ENCODE peak calls at places on chromosomes 4 and X, in six cellular contexts. E, Q, H, O, X and C are unnamed samples.

GRCh38 chrX:100829730-100830129 is 9.5 kb downstream of the CSTF2 start:
- DNase-seq in H (peak), E (peak), X (no peak), O (no peak), Q (no peak), C (no peak)

GRCh38 chr4:85243857-85244256 is 231.1 kb upstream of the ARHGAP24 start:
- DNase-seq in X (no peak), O (no peak), H (peak), Q (no peak), E (no peak), C (no peak)

GRCh38 chr4:8468746-8469535 is 28.4 kb downstream of the TRMT44 start:
- DNase-seq in H (peak), O (peak), E (peak), X (peak), Q (peak), C (peak)

GRCh38 chr4:52843958-52844357 is 18.2 kb upstream of the RASL11B start:
- DNase-seq in O (no peak), Q (no peak), H (no peak), E (no peak), X (no peak), C (no peak)

GRCh38 chrX:30592846-30593245 is 15.3 kb upstream of the TASL start:
- DNase-seq in O (no peak), H (no peak), Q (no peak), X (no peak), E (no peak), C (no peak)

GRCh38 chrX:2965965-2966364 is 36.8 kb upstream of the ARSD start:
- DNase-seq in O (no peak), H (peak), Q (no peak), X (no peak), E (no peak), C (no peak)

GRCh38 chr4:104930298-104930697 is 216.4 kb upstream of the TET2 start:
- DNase-seq in X (no peak), Q (peak), H (no peak), E (no peak), O (no peak), C (no peak)

GRCh38 chr4:55851885-55852284 is 1.6 kb upstream of the EXOC1 start:
- DNase-seq in H (peak), E (no peak), X (no peak), Q (no peak), O (no peak), C (no peak)

GRCh38 chrX:154802838-154803410 is 2.4 kb downstream of the MPP1 start:
- DNase-seq in E (no peak), X (no peak), O (no peak), Q (no peak), H (no peak), C (no peak)

GRCh38 chr4:173332963-173333657 is 1.0 kb downstream of the HMGB2 start:
- DNase-seq in X (no peak), H (peak), O (no peak), Q (no peak), E (no peak), C (no peak)

GRCh38 chr4:15361529-15361928 is 66.3 kb upstream of the C1QTNF7 start:
- DNase-seq in Q (no peak), H (no peak), O (no peak), X (no peak), E (no peak), C (no peak)

GRCh38 chr4:9889306-9889705 is 107.9 kb downstream of the DRD5 start:
- DNase-seq in X (no peak), E (no peak), H (no peak), O (no peak), Q (no peak), C (no peak)

GRCh38 chr4:7151668-7152227 is 40.6 kb upstream of the SORCS2 start:
- DNase-seq in E (no peak), X (no peak), H (no peak), O (no peak), Q (no peak), C (no peak)
- TF ChIP-seq CTCF in E (no peak), X (no peak), H (peak), O (no peak), Q (peak), C (no peak)

GRCh38 chrX:152926279-152926678 is 28.4 kb downstream of the ZNF185 start:
- DNase-seq in Q (no peak), X (no peak), O (peak), H (peak), E (peak), C (no peak)
- TF ChIP-seq CTCF in Q (peak), X (no peak), O (peak), H (peak), E (peak), C (no peak)

GRCh38 chr4:17785858-17786257 is 4.4 kb upstream of the FAM184B start:
- DNase-seq in X (no peak), Q (no peak), O (no peak), E (no peak), H (no peak), C (no peak)

GRCh38 chr4:17786567-17786966 is 5.1 kb upstream of the FAM184B start:
- DNase-seq in E (no peak), H (no peak), X (no peak), Q (no peak), O (no peak), C (no peak)

GRCh38 chr4:17781831-17782287 is 438 bp upstream of the FAM184B start:
- DNase-seq in E (no peak), O (no peak), H (no peak), X (no peak), Q (no peak), C (no peak)

GRCh38 chr4:17788956-17789355 is 7.5 kb upstream of the FAM184B start:
- DNase-seq in X (no peak), Q (no peak), H (no peak), E (no peak), O (no peak), C (no peak)

GRCh38 chr4:17787315-17787714 is 5.9 kb upstream of the FAM184B start:
- DNase-seq in H (peak), O (no peak), E (no peak), Q (no peak), X (no peak), C (no peak)
- TF ChIP-seq CTCF in H (no peak), O (no peak), E (no peak), Q (no peak), X (no peak), C (no peak)

GRCh38 chr4:138938371-138938699 is 77.2 kb upstream of the NOCT start:
- DNase-seq in O (no peak), H (peak), X (no peak), Q (no peak), E (peak), C (no peak)
- TF ChIP-seq CTCF in O (peak), H (peak), X (no peak), Q (peak), E (peak), C (peak)

DNA sequence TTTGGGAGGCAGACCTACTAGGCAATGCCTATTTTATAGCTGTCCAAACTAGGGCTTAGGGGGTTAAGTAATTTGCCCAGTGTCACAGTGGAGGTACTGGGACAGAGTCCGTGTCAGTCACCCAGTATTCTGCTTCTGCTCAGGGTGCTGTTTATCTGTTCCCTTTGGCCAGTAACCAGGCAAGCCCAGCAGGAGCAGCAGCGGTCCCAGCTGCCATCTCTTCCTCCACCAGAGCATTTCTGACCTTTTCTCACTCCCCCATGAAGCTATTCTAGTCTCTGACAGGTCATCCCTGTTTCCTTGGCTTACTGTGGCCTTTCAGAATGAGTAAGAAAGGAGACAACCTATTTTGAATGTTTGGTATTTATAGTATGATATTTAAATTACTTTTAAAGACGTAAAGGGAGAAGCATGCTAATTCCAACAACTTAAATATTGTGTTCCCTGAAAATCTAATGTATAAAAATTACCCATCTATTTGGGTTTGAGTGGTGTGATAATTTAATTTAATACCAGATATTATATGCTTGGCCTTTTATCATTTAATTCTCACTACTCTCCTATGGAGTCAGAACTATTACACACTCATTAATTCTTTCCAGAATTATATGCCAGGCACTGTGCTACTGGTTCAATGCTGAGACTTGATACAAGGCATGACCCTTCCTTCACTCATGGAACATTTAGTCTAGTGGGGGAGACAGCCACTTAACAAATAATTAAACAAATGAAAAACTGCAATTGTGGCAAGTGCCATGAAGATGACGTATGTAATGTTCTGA is 60.6 kb downstream of the RPS6KA3 start:
- DNase-seq in E (no peak), X (no peak), H (no peak), O (no peak), Q (no peak), C (no peak)
- TF ChIP-seq CTCF in E (no peak), X (no peak), H (no peak), O (no peak), Q (no peak), C (no peak)

GRCh38 chrX:11540532-11541377 is 125.0 kb downstream of the ARHGAP6 start:
- DNase-seq in O (no peak), X (no peak), E (peak), Q (no peak), H (no peak), C (no peak)

GRCh38 chrX:11541510-11541909 is 124.2 kb downstream of the ARHGAP6 start:
- DNase-seq in O (no peak), H (peak), E (peak), Q (no peak), X (no peak), C (no peak)

GRCh38 chrX:11546917-11547316 is 118.8 kb downstream of the ARHGAP6 start:
- DNase-seq in X (no peak), Q (no peak), O (no peak), E (no peak), H (no peak), C (no peak)

DNA sequence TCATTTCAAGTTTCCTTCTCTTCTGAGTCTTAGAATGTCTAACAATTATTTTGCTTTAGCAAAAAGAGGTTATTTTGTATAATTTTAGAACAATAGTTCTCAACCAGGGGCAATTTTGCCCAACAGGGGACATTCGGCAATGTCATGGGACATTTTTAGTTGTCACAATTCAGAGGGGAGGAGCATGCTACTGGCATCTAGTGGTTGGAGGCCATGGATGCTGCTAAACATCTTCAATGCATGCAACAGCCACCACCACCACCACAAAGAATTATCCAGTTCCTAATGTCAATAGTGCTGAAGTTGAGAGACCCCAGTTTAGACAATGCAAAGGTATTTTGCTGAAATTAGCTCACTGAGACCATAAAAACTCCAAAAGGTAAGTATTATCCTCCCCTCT is 122.5 kb downstream of the ARHGAP6 start:
- DNase-seq in E (no peak), H (no peak), X (no peak), O (no peak), Q (no peak), C (no peak)
- TF ChIP-seq CTCF in E (no peak), H (no peak), X (no peak), O (no peak), Q (no peak), C (no peak)

DNA sequence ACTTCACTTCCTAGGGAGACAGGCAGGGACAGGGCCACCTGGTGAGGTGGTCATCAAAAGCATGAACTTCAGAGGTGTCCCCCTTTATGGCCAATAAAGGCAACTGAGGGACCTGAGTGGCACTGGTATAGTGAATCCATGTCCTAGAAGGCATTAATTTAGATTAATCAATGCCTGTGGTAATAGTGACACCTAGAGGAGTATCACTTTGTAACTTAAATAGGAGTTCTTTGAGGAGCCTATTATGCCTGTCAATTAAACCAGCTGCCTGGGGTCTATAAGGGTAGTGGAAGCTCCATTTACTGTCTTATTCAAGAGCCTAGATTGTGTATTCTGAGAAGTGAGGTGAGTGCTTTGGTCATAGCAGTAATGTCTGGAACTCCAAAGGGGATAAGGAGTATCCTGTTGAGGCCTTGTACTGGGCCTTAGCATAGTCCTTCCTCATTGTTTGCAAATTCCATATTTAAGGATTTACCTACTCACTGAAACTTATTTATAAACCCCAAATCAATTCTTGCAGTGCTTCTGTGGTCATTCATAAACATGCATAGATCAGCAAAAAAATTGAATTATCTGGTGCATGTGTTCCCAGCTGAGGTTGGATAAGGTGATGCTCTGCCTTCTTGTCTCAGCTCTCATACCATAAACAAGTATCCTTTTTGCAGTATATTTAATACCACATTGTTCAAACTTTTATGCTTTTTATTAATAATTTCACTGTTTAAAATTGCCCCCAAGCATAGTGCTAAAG is 213.8 kb upstream of the RADX start:
- DNase-seq in E (no peak), O (no peak), H (peak), X (no peak), Q (no peak), C (no peak)
- TF ChIP-seq CTCF in E (no peak), O (peak), H (peak), X (no peak), Q (no peak), C (no peak)